ENCODE peak calls at places on chromosomes 5 and 9, in ten cellular contexts. U is A549, F is left ventricle myocardium inferior, D is lower lobe of right lung, P is kidney, N is right lobe of liver, T is sigmoid colon, A is adrenal gland, Y is breast epithelium, V is GM23248. X is an unnamed sample. For H3K4me1, the result is how much of the 10 kb centered on the place peaks cover.

GRCh38 chr5:32331927-32332274 is 19.2 kb upstream of the MTMR12 start:
- DNase-seq in U (no peak), F (no peak), D (no peak), P (no peak), N (no peak), T (no peak), A (no peak), Y (no peak), V (no peak), X (no peak)

GRCh38 chr9:81969971-81970370 is 18.6 kb upstream of the SPATA31D1 start:
- DNase-seq in U (no peak), F (no peak), D (no peak), P (no peak), N (no peak), T (no peak), A (no peak), Y (no peak), V (peak), X (no peak)

GRCh38 chr5:57174128-57174849 is 430 bp downstream of the GPBP1 start:
- DNase-seq in U (no peak), F (peak), D (peak), P (no peak), N (no peak), T (peak), A (no peak), Y (peak), V (peak), X (peak)

GRCh38 chr9:35945341-35946018 is 12.5 kb downstream of the OR2S2 start:
- DNase-seq in U (peak), F (peak), D (peak), P (peak), N (peak), T (peak), A (peak), Y (peak), V (peak), X (peak)

GRCh38 chr5:143638654-143639053 is 173.3 kb upstream of the HMHB1 start:
- DNase-seq in U (no peak), F (no peak), D (no peak), P (no peak), N (no peak), T (no peak), A (no peak), Y (no peak), V (no peak), X (no peak)

GRCh38 chr9:116162241-116162781 is 8.7 kb downstream of the PAPPA start:
- DNase-seq in U (no peak), F (no peak), D (no peak), P (no peak), N (no peak), T (no peak), A (no peak), Y (no peak), V (no peak), X (no peak)

GRCh38 chr9:80995759-80996158 is 693.6 kb downstream of the TLE1 start:
- DNase-seq in U (no peak), F (no peak), D (no peak), P (no peak), N (no peak), T (no peak), A (no peak), Y (no peak), V (peak), X (peak)

GRCh38 chr9:79946718-79947117 is 375.0 kb downstream of the TLE4 start:
- DNase-seq in U (no peak), F (no peak), D (no peak), P (no peak), N (no peak), T (no peak), A (no peak), Y (no peak), V (no peak), X (no peak)

GRCh38 chr9:23746317-23746716 is 79.7 kb downstream of the ELAVL2 start:
- DNase-seq in U (no peak), F (no peak), D (no peak), P (no peak), N (no peak), T (no peak), A (no peak), Y (no peak), V (no peak), X (no peak)

GRCh38 chr5:134132372-134133212 is 18.1 kb downstream of the TCF7 start:
- DNase-seq in U (no peak), F (peak), D (peak), P (peak), N (no peak), T (peak), A (no peak), Y (no peak), V (no peak), X (no peak)

GRCh38 chr5:137802282-137803210 is 48.4 kb upstream of the HNRNPA0 start:
- DNase-seq in U (no peak), F (no peak), D (no peak), P (no peak), N (no peak), T (no peak), A (no peak), Y (no peak), V (no peak), X (no peak)

GRCh38 chr5:78972654-78973428 is 12.3 kb downstream of the ARSB start:
- DNase-seq in U (no peak), F (peak), D (no peak), P (no peak), N (no peak), T (no peak), A (peak), Y (no peak), V (peak), X (no peak)

GRCh38 chr5:104452554-104452953 is 890.0 kb upstream of the NUDT12 start:
- DNase-seq in U (no peak), F (no peak), D (no peak), P (no peak), N (no peak), T (no peak), A (no peak), Y (no peak), V (no peak), X (no peak)

GRCh38 chr9:115400801-115401200 is 282.8 kb upstream of the TNC start:
- DNase-seq in U (no peak), F (no peak), D (no peak), P (no peak), N (no peak), T (no peak), A (no peak), Y (no peak), V (peak), X (no peak)

GRCh38 chr5:57504357-57504756 is 21.7 kb upstream of the ACTBL2 start:
- DNase-seq in U (no peak), F (no peak), D (no peak), P (no peak), N (no peak), T (no peak), A (no peak), Y (no peak), V (no peak), X (no peak)

GRCh38 chr5:96648598-96648997 is 13.6 kb upstream of the CAST start:
- DNase-seq in U (no peak), F (no peak), D (no peak), P (no peak), N (no peak), T (no peak), A (no peak), Y (no peak), V (peak), X (no peak)

GRCh38 chr9:97504381-97505216 is 3.1 kb downstream of the TMOD1 start:
- DNase-seq in U (no peak), F (no peak), D (no peak), P (no peak), N (no peak), T (no peak), A (peak), Y (no peak), V (peak), X (no peak)

GRCh38 chr9:100099722-100100042 is 639 bp downstream of the INVS start:
- DNase-seq in U (no peak), F (no peak), D (peak), P (peak), N (peak), T (peak), A (no peak), Y (peak), V (no peak), X (no peak)

GRCh38 chr9:93651521-93651950 is 75.2 kb downstream of the PHF2 start:
- DNase-seq in U (no peak), F (peak), D (peak), P (peak), N (peak), T (peak), A (no peak), Y (no peak), V (no peak), X (no peak)

GRCh38 chr5:71836547-71837112 is 117.6 kb downstream of the CARTPT start:
- DNase-seq in U (no peak), F (no peak), D (no peak), P (no peak), N (no peak), T (no peak), A (no peak), Y (no peak), V (no peak), X (peak)

GRCh38 chr5:178602752-178603151 is 12.6 kb upstream of the COL23A1 start:
- DNase-seq in U (no peak), F (no peak), D (no peak), P (no peak), N (no peak), T (no peak), A (no peak), Y (no peak), V (peak), X (no peak)

GRCh38 chr5:14793851-14794250 is 77.7 kb downstream of the ANKH start:
- DNase-seq in U (no peak), F (no peak), D (no peak), P (no peak), N (no peak), T (no peak), A (no peak), Y (no peak), V (no peak), X (no peak)

GRCh38 chr5:131277875-131278795 is 14.3 kb downstream of the CDC42SE2 start:
- DNase-seq in U (no peak), F (no peak), D (no peak), P (no peak), N (no peak), T (no peak), A (no peak), Y (no peak), V (no peak), X (no peak)
- H3K4me3 ChIP-seq in U (no peak), F (no peak), D (no peak), P (no peak), N (no peak), T (no peak), A (no peak), Y (no peak), V (no peak), X (no peak)

GRCh38 chr9:4596165-4596922 is 65.8 kb upstream of the PLPP6 start:
- DNase-seq in U (no peak), F (no peak), D (no peak), P (no peak), N (peak), T (no peak), A (no peak), Y (no peak), V (no peak), X (no peak)
- H3K27ac ChIP-seq in U (no peak), F (peak), D (peak), P (peak), N (peak), T (peak), A (no peak), Y (peak), V (no peak), X (no peak)

GRCh38 chr9:129400001-129400970 is 220.6 kb downstream of the C9orf50 start:
- DNase-seq in U (no peak), F (peak), D (peak), P (peak), N (no peak), T (no peak), A (no peak), Y (no peak), V (no peak), X (no peak)

GRCh38 chr9:129398101-129398795 is 220.2 kb upstream of the IER5L start:
- DNase-seq in U (no peak), F (peak), D (no peak), P (peak), N (no peak), T (no peak), A (no peak), Y (no peak), V (no peak), X (no peak)

GRCh38 chr9:129400971-129401622 is 219.8 kb downstream of the C9orf50 start:
- DNase-seq in U (no peak), F (no peak), D (peak), P (peak), N (no peak), T (no peak), A (no peak), Y (no peak), V (no peak), X (no peak)

GRCh38 chr9:129398901-129399300 is 220.8 kb upstream of the IER5L start:
- DNase-seq in U (no peak), F (peak), D (no peak), P (peak), N (no peak), T (no peak), A (no peak), Y (no peak), V (no peak), X (no peak)

GRCh38 chr9:129399301-129399990 is 221.4 kb upstream of the IER5L start:
- DNase-seq in U (no peak), F (peak), D (peak), P (peak), N (no peak), T (no peak), A (no peak), Y (no peak), V (no peak), X (no peak)
- H3K4me1 ChIP-seq in U (under half), F (under half), D (under half), P (under half), N (under half), T (under half), A (under half), Y (under half), V (under half), X (under half)

GRCh38 chr9:131673531-131673930 is 66.3 kb downstream of the RAPGEF1 start:
- DNase-seq in U (no peak), F (no peak), D (no peak), P (no peak), N (peak), T (no peak), A (no peak), Y (no peak), V (no peak), X (no peak)
- H3K4me3 ChIP-seq in U (no peak), F (no peak), D (no peak), P (no peak), N (no peak), T (no peak), A (no peak), Y (no peak), V (no peak), X (no peak)

GRCh38 chr5:151077419-151077818 is 3.4 kb downstream of the TNIP1 start:
- DNase-seq in U (no peak), F (no peak), D (no peak), P (no peak), N (no peak), T (no peak), A (no peak), Y (no peak), V (no peak), X (no peak)

GRCh38 chr5:151073280-151073679 is 7.6 kb downstream of the TNIP1 start:
- DNase-seq in U (no peak), F (no peak), D (no peak), P (no peak), N (no peak), T (no peak), A (no peak), Y (no peak), V (no peak), X (no peak)

GRCh38 chr5:151074557-151074956 is 6.3 kb downstream of the TNIP1 start:
- DNase-seq in U (no peak), F (no peak), D (no peak), P (no peak), N (no peak), T (no peak), A (no peak), Y (no peak), V (no peak), X (no peak)

GRCh38 chr5:151076616-151077015 is 4.2 kb downstream of the TNIP1 start:
- DNase-seq in U (no peak), F (no peak), D (no peak), P (no peak), N (no peak), T (no peak), A (no peak), Y (no peak), V (no peak), X (no peak)

DNA sequence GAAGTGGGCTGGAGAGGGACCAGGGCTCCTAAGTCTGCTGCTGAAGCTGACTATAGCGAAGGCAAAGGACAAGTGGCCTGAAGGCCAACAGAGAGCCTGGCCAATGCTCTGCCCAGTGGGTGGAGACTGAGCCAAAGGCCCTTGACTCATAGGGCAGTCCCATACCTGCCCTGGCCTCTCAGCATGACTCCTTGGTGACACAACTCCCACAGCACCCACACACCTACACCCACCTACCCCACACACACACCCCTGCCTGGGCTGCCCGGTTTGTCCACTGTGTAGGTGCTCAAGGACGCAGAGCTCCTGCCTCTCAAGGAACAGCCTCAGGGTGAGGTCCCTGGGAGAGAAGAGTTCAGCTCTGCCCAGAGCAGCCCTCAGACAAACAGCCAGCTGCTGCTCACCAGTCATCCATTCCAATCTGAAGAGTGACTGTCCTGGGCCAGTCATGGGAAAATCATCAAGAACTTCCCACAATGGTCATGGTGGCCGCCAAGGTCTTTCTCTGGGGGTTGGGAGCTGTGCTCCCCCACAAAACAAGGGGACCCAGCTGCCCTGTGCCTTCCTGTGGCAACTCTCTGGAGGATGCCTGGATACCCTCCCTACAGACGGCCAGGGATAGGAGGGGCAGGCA is 5.0 kb downstream of the TNIP1 start:
- DNase-seq in U (no peak), F (no peak), D (peak), P (no peak), N (peak), T (no peak), A (peak), Y (no peak), V (peak), X (no peak)
- H3K27ac ChIP-seq in U (peak), F (peak), D (peak), P (peak), N (peak), T (no peak), A (no peak), Y (peak), V (peak), X (peak)

GRCh38 chr5:107469064-107469463 is 201.7 kb downstream of the EFNA5 start:
- DNase-seq in U (no peak), F (no peak), D (no peak), P (no peak), N (no peak), T (no peak), A (no peak), Y (no peak), V (no peak), X (no peak)

GRCh38 chr5:107468286-107468685 is 202.5 kb downstream of the EFNA5 start:
- DNase-seq in U (no peak), F (no peak), D (no peak), P (no peak), N (no peak), T (no peak), A (no peak), Y (no peak), V (no peak), X (peak)

GRCh38 chr5:107467137-107467932 is 203.4 kb downstream of the EFNA5 start:
- DNase-seq in U (no peak), F (no peak), D (no peak), P (no peak), N (no peak), T (no peak), A (no peak), Y (no peak), V (no peak), X (no peak)

GRCh38 chr5:107470007-107470582 is 200.6 kb downstream of the EFNA5 start:
- DNase-seq in U (no peak), F (no peak), D (no peak), P (no peak), N (no peak), T (no peak), A (no peak), Y (no peak), V (no peak), X (peak)

DNA sequence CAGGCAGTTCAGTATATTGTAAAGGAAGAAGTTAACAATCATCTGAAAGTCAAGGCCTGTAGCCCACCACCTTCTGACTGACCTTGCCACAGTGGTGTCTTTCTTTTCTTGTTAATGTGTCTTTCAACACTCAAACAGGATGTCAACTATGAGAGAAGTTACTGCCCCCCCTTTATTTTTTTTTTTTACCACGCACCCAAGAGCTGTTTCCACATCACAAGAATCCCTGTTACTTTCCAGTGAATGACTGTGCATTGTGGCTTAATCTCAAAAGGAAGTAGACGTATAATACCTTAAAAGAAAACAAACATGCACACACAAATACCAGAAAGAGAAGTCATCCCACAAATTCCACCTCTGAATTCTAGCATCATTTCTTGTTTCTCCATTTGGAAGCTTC is 201.3 kb downstream of the EFNA5 start:
- DNase-seq in U (peak), F (no peak), D (no peak), P (no peak), N (no peak), T (no peak), A (no peak), Y (no peak), V (peak), X (peak)
- H3K4me1 ChIP-seq in U (half or more), F (half or more), D (under half), P (under half), N (under half), T (under half), A (under half), Y (under half), V (under half), X (half or more)